ENCODE peak calls at places on chromosomes 16 and 17, in six cellular contexts. X is KG1; D is AG10803; T is left lung; S is stimulated activated CD4-positive, alpha-beta T cell treated with anti-CD3 and anti-CD28 coated beads, Interleukin-15, amount 100 ng/mL, for 1 hour; K is suprapubic skin. J is an unnamed sample.

GRCh38 chr17:41710472-41711090 is 1.6 kb upstream of the GAST start:
- DNase-seq in S (no peak), D (peak), X (no peak), T (no peak), K (no peak), J (no peak)

GRCh38 chr17:29292071-29292991 is 1.6 kb downstream of the NUFIP2 start:
- DNase-seq in T (peak), D (peak), S (peak), K (peak), X (no peak), J (peak)

GRCh38 chr16:89828199-89828869 is at the start of gene SPIRE2:
- DNase-seq in K (no peak), X (no peak), S (peak), T (peak), D (peak), J (peak)

GRCh38 chr17:78176548-78177025 is 8.2 kb downstream of the SYNGR2 start:
- DNase-seq in X (peak), T (peak), K (no peak), D (peak), S (peak), J (peak)

GRCh38 chr16:20865420-20866126 is 34.6 kb downstream of the DCUN1D3 start:
- DNase-seq in T (no peak), X (no peak), S (no peak), D (peak), K (no peak), J (no peak)

GRCh38 chr17:36791961-36792475 is 145.3 kb upstream of the LHX1 start:
- DNase-seq in X (no peak), D (no peak), K (peak), T (no peak), S (no peak), J (no peak)

GRCh38 chr17:36095992-36096391 is 6.0 kb upstream of the CCL3 start:
- DNase-seq in K (no peak), T (no peak), X (no peak), D (no peak), S (no peak), J (no peak)

GRCh38 chr17:78818932-78819331 is 21.7 kb downstream of the USP36 start:
- DNase-seq in K (no peak), D (no peak), T (no peak), X (peak), S (peak), J (no peak)

GRCh38 chr16:57192146-57192545 is 6.0 kb downstream of the RSPRY1 start:
- DNase-seq in K (no peak), D (no peak), X (no peak), S (no peak), T (no peak), J (no peak)

GRCh38 chr16:528111-529011 is 849 bp downstream of the CAPN15 start:
- DNase-seq in K (no peak), D (peak), S (no peak), T (no peak), X (no peak), J (no peak)

J was measured in aorta.